ENCODE peak calls at places on chromosomes 11 and 22, in ten cellular contexts. O is RWPE1, C is uterus, E is adrenal gland, B is AG04449, Y is fibroblast of mammary gland, Q is lung, M is AG10803, H is MM.1S, W is fibroblast of lung. G is an unnamed sample.

GRCh38 chr11:101445761-101446160 is 138.0 kb downstream of the TRPC6 start:
- DNase-seq in Q (no peak), E (no peak), C (no peak), Y (peak), O (no peak), B (no peak), H (no peak), M (peak), W (no peak), G (peak)

GRCh38 chr11:59187587-59187986 is 15.7 kb downstream of the DTX4 start:
- DNase-seq in H (no peak), Q (peak), C (peak), Y (peak), E (peak), W (no peak), O (no peak), M (peak), B (no peak), G (no peak)

GRCh38 chr22:42642801-42643631 is 2.6 kb upstream of the ATP5MGL start:
- DNase-seq in W (no peak), Y (no peak), E (no peak), H (no peak), O (no peak), C (no peak), M (no peak), Q (no peak), B (no peak), G (no peak)

GRCh38 chr11:103488021-103488420 is 378.8 kb downstream of the DYNC2H1 start:
- DNase-seq in O (no peak), Y (no peak), H (peak), C (no peak), E (no peak), M (no peak), W (peak), Q (no peak), B (no peak), G (no peak)

GRCh38 chr11:86692317-86692716 is 19.9 kb upstream of the ME3 start:
- DNase-seq in H (no peak), M (no peak), B (no peak), W (peak), E (no peak), C (no peak), O (peak), Q (no peak), Y (peak), G (peak)

GRCh38 chr11:88174627-88175003 is 628 bp downstream of the RAB38 start:
- DNase-seq in Y (peak), E (peak), B (peak), Q (peak), O (peak), M (peak), H (no peak), W (peak), C (peak), G (peak)

GRCh38 chr11:65552413-65552951 is 5.7 kb downstream of the LTBP3 start:
- DNase-seq in Q (no peak), Y (no peak), H (no peak), C (no peak), W (no peak), O (no peak), E (no peak), B (no peak), M (no peak), G (no peak)

GRCh38 chr11:68213555-68214172 is 568 bp upstream of the KMT5B start:
- DNase-seq in Y (peak), B (peak), O (peak), C (peak), W (peak), H (peak), M (peak), E (peak), Q (peak), G (peak)

GRCh38 chr22:36644333-36644757 is 59.2 kb downstream of the CACNG2 start:
- DNase-seq in C (no peak), M (peak), W (peak), E (peak), B (peak), H (peak), Q (peak), Y (peak), O (peak), G (peak)

GRCh38 chr22:31646186-31647019 is 15.6 kb downstream of the PISD start:
- DNase-seq in M (peak), B (peak), Y (peak), O (peak), H (no peak), Q (no peak), W (peak), C (peak), E (peak), G (peak)

GRCh38 chr11:2870460-2870859 is 15.1 kb downstream of the CDKN1C start:
- DNase-seq in O (no peak), B (no peak), C (no peak), M (no peak), Q (no peak), W (no peak), E (no peak), H (no peak), Y (no peak), G (no peak)

GRCh38 chr11:26420331-26420730 is 88.4 kb downstream of the ANO3 start:
- DNase-seq in W (no peak), C (no peak), B (no peak), H (no peak), Q (no peak), M (no peak), E (no peak), Y (no peak), O (no peak), G (no peak)

GRCh38 chr11:95338430-95338991 is 107.5 kb upstream of the SESN3 start:
- DNase-seq in Y (peak), O (no peak), Q (peak), W (peak), C (peak), M (peak), E (peak), B (no peak), H (no peak), G (no peak)

GRCh38 chr11:105577645-105578044 is 32.2 kb upstream of the GRIA4 start:
- DNase-seq in M (no peak), O (peak), C (no peak), Q (no peak), Y (no peak), E (no peak), B (no peak), H (no peak), W (peak), G (no peak)

GRCh38 chr22:50530857-50531545 is 1.2 kb upstream of the TYMP start:
- DNase-seq in Y (peak), O (no peak), H (peak), E (peak), W (peak), Q (peak), M (peak), C (peak), B (no peak), G (no peak)

GRCh38 chr11:111419641-111420327 is 40.7 kb upstream of the POU2AF1 start:
- DNase-seq in M (no peak), W (no peak), Y (no peak), B (no peak), H (no peak), E (no peak), O (no peak), Q (no peak), C (no peak), G (no peak)

GRCh38 chr22:19962909-19963806 is 21.5 kb upstream of the TXNRD2 start:
- DNase-seq in W (peak), M (peak), H (no peak), B (no peak), O (peak), Y (peak), E (no peak), Q (peak), C (no peak), G (no peak)

GRCh38 chr11:30451642-30452041 is 128.7 kb downstream of the ARL14EP start:
- DNase-seq in H (no peak), Y (no peak), B (no peak), E (no peak), Q (no peak), O (no peak), C (no peak), M (no peak), W (no peak), G (no peak)

GRCh38 chr11:12306830-12307229 is 70.5 kb upstream of the PARVA start:
- DNase-seq in Q (no peak), C (no peak), O (no peak), M (no peak), B (no peak), H (no peak), E (no peak), W (no peak), Y (no peak), G (no peak)

GRCh38 chr11:1199689-1200610 is 22.9 kb upstream of the MUC5B start:
- DNase-seq in H (no peak), O (no peak), Y (no peak), M (no peak), E (no peak), Q (no peak), W (no peak), C (no peak), B (no peak), G (no peak)

GRCh38 chr11:75351541-75352416 is at the start of gene ARRB1:
- DNase-seq in B (no peak), Y (no peak), E (peak), C (peak), O (peak), W (peak), M (peak), H (no peak), Q (no peak), G (peak)

GRCh38 chr11:77560605-77561004 is 29.1 kb upstream of the AQP11 start:
- DNase-seq in O (peak), B (peak), M (peak), Y (peak), W (peak), Q (peak), C (no peak), H (no peak), E (peak), G (peak)

GRCh38 chr11:119006696-119007095 is 8.8 kb downstream of the CENATAC start:
- DNase-seq in C (no peak), E (no peak), Q (no peak), Y (no peak), W (no peak), M (no peak), O (no peak), B (no peak), H (no peak), G (no peak)

GRCh38 chr22:26586556-26587325 is 3.2 kb downstream of the TPST2 start:
- DNase-seq in E (no peak), W (no peak), H (peak), M (no peak), B (no peak), Y (no peak), Q (no peak), O (no peak), C (peak), G (no peak)

GRCh38 chr11:108734956-108735559 is 70.2 kb downstream of the DDX10 start:
- DNase-seq in Q (no peak), O (no peak), E (no peak), H (peak), M (no peak), Y (peak), B (no peak), W (no peak), C (no peak), G (no peak)
- TF ChIP-seq CTCF in Q (peak), O (peak), E (no peak), H (peak), M (peak), Y (peak), B (no peak), W (peak), C (peak), G (peak)

GRCh38 chr22:44091021-44091721 is 67.1 kb downstream of the PARVB start:
- DNase-seq in M (no peak), Q (no peak), Y (peak), B (no peak), C (no peak), H (no peak), W (peak), E (no peak), O (no peak), G (no peak)
- TF ChIP-seq CTCF in M (peak), Q (no peak), Y (peak), B (no peak), C (no peak), H (no peak), W (peak), E (no peak), O (no peak), G (peak)

GRCh38 chr22:39530136-39530535 is 2.4 kb downstream of the RPS19BP1 start:
- DNase-seq in W (no peak), B (no peak), O (no peak), Q (no peak), E (no peak), M (no peak), C (no peak), H (no peak), Y (no peak), G (no peak)

GRCh38 chr22:39530692-39531331 is 1.7 kb downstream of the RPS19BP1 start:
- DNase-seq in O (peak), Y (peak), B (no peak), Q (no peak), M (peak), H (peak), C (no peak), E (peak), W (no peak), G (no peak)

GRCh38 chr22:39534092-39534506 is 1.6 kb upstream of the RPS19BP1 start:
- DNase-seq in E (peak), O (no peak), C (no peak), W (no peak), H (no peak), Y (no peak), Q (no peak), M (no peak), B (no peak), G (no peak)

GRCh38 chr22:39534591-39535301 is 2.2 kb upstream of the RPS19BP1 start:
- DNase-seq in W (peak), E (peak), Q (peak), C (peak), M (peak), H (peak), B (no peak), O (peak), Y (peak), G (no peak)

GRCh38 chr22:39532215-39533071 is at the start of gene RPS19BP1:
- DNase-seq in H (peak), C (peak), M (peak), Y (peak), W (peak), B (peak), E (peak), Q (peak), O (peak), G (peak)
- TF ChIP-seq CTCF in H (no peak), C (no peak), M (no peak), Y (no peak), W (no peak), B (no peak), E (no peak), Q (no peak), O (no peak), G (no peak)

GRCh38 chr22:29605236-29605850 is 1.9 kb downstream of the NF2 start:
- DNase-seq in W (no peak), E (no peak), C (no peak), B (no peak), H (no peak), Y (no peak), Q (no peak), O (no peak), M (no peak), G (no peak)
- TF ChIP-seq CTCF in W (no peak), E (no peak), C (no peak), B (no peak), H (no peak), Y (no peak), Q (no peak), O (no peak), M (no peak), G (no peak)

GRCh38 chr11:67056267-67056639 is 394 bp upstream of the RHOD start:
- DNase-seq in H (no peak), O (no peak), Q (no peak), W (no peak), Y (no peak), B (no peak), M (no peak), E (no peak), C (no peak), G (no peak)

GRCh38 chr11:67056640-67057409 is at the start of gene RHOD:
- DNase-seq in E (no peak), C (peak), H (peak), O (peak), M (peak), W (peak), B (no peak), Q (peak), Y (no peak), G (no peak)

GRCh38 chr11:67054851-67055523 is 1.7 kb upstream of the RHOD start:
- DNase-seq in Q (peak), C (no peak), M (peak), E (peak), Y (peak), H (peak), O (peak), B (no peak), W (peak), G (peak)

GRCh38 chr11:67057410-67057757 is 737 bp downstream of the RHOD start:
- DNase-seq in E (no peak), Y (no peak), O (peak), B (no peak), W (peak), C (no peak), H (no peak), Q (no peak), M (no peak), G (no peak)

DNA sequence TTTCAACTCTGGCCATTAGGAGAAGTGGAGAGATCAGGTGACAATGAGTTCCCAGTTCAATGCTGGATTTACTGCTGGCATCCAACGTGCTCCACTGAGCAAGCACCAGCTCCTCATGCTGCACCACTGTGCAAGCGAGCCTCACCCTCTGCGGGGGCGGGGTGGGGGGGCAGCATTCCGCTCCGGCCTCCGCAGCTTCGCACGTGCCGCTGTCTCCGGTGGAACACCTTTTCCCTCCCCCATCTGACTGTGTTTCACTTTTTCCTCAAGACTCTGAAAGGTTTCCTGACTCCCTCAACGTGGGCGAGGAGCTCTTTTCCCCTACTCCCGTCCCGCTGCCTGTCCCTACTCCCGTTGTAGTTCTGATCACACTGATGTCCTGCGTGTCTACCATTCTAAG is 835 bp upstream of the RHOD start:
- DNase-seq in B (no peak), W (peak), O (peak), E (no peak), H (no peak), Y (peak), M (peak), Q (no peak), C (no peak), G (peak)
- TF ChIP-seq CTCF in B (no peak), W (no peak), O (no peak), E (no peak), H (no peak), Y (no peak), M (no peak), Q (no peak), C (no peak), G (no peak)

DNA sequence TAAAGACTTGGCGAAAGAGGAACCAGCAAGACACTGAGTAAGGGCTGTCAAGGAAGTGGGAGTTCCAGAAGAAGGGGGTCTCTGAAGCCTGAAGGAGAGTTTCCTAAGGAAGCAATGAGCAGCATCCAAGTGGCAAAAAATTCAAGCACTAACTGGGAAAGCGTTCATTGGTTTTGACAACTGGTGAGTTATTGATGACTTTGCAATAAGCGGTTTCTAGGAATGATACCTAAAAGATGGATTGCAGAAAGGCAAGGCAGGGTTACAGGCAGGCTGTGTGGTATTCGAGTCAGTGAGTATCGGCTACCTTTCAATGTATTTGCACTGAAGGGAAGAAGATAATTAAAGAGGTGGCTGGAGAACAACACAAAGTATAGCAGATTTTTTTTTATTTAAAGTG is 59.3 kb upstream of the NCAM1 start:
- DNase-seq in C (no peak), H (no peak), W (no peak), M (no peak), O (no peak), Y (no peak), Q (no peak), B (no peak), E (no peak), G (no peak)
- TF ChIP-seq CTCF in C (no peak), H (no peak), W (no peak), M (no peak), O (no peak), Y (no peak), Q (no peak), B (no peak), E (no peak), G (no peak)

GRCh38 chr11:102451693-102452460 is 688 bp downstream of the TMEM123 start:
- DNase-seq in H (peak), O (peak), C (peak), E (peak), W (peak), Y (peak), B (no peak), M (peak), Q (peak), G (peak)
- TF ChIP-seq CTCF in H (peak), O (peak), C (peak), E (no peak), W (no peak), Y (peak), B (no peak), M (peak), Q (no peak), G (peak)

G was measured in HFFc6.